ENCODE peak calls at places on chromosomes 5 and 9, in ten cellular contexts. E is type B pancreatic cell; G is osteoblast; Q is SW 1271; Y is NCI-H774; L is anterior cingulate cortex; O is activated CD4-positive, alpha-beta T cell treated with anti-CD3 and anti-CD28 coated beads, Interleukin-2, amount 50 U/mL, for 48 hours; P is GOT3; C is iris pigment epithelial cell; T is astrocyte of the spinal cord. W is an unnamed sample.
A peak's percentile ranks its signal among the peaks of the same experiment; 100 is the strongest.

GRCh38 chr5:27450607-27451006 is 412.2 kb upstream of the CDH9 start:
- DNase-seq in Y (peak; percentile 21), T (peak; percentile 10), E (no peak), L (no peak), P (no peak), Q (no peak), G (no peak), C (peak; percentile 42), O (no peak), W (no peak)

GRCh38 chr5:57172466-57172961 is 1.3 kb upstream of the GPBP1 start:
- DNase-seq in T (peak; percentile 59), G (no peak), C (peak; percentile 39), P (no peak), Y (no peak), L (no peak), O (peak; percentile 19), Q (no peak), E (no peak), W (no peak)

GRCh38 chr5:23330726-23331125 is 176.7 kb upstream of the PRDM9 start:
- DNase-seq in C (peak; percentile 37), Q (no peak), T (no peak), L (no peak), O (no peak), G (no peak), Y (no peak), P (no peak), E (no peak), W (no peak)

GRCh38 chr9:85246566-85246965 is 495.2 kb downstream of the AGTPBP1 start:
- DNase-seq in E (no peak), P (no peak), T (no peak), O (no peak), Y (no peak), C (no peak), G (no peak), Q (no peak), L (no peak), W (no peak)

GRCh38 chr9:76567086-76567485 is 108.1 kb downstream of the GCNT1 start:
- DNase-seq in P (no peak), L (no peak), T (no peak), E (no peak), Q (no peak), Y (no peak), O (no peak), C (no peak), G (no peak), W (no peak)

GRCh38 chr5:79183617-79184016 is 52.3 kb upstream of the JMY start:
- DNase-seq in Q (no peak), Y (no peak), E (no peak), T (no peak), C (no peak), G (no peak), O (no peak), P (no peak), L (no peak), W (no peak)

GRCh38 chr9:129100383-129101169 is 10.0 kb downstream of the CRAT start:
- DNase-seq in O (no peak), E (no peak), Y (no peak), C (no peak), T (no peak), P (no peak), Q (no peak), L (no peak), G (peak; percentile 49), W (no peak)

GRCh38 chr9:9133526-9133925 is 1333.9 kb upstream of the DMAC1 start:
- DNase-seq in E (no peak), Q (no peak), O (no peak), Y (no peak), G (no peak), T (no peak), P (no peak), C (no peak), L (no peak), W (no peak)

GRCh38 chr9:98234231-98234825 is 21.1 kb downstream of the TBC1D2 start:
- DNase-seq in Y (no peak), G (no peak), O (no peak), E (no peak), C (no peak), L (no peak), P (no peak), Q (no peak), T (no peak), W (no peak)